ENCODE peak calls at places on chromosomes 12 and 14, in four cellular contexts. D is transverse colon, X is left ventricle myocardium inferior, N is AG09309. E is an unnamed sample.
A peak's percentile ranks its signal among the peaks of the same experiment; 100 is the strongest.

GRCh38 chr14:55721353-55721752 is 141.3 kb downstream of the KTN1 start:
- DNase-seq in D (no peak), X (no peak), N (peak; percentile 95), E (peak; percentile 77)

GRCh38 chr12:8145754-8146415 is 10.9 kb upstream of the ZNF705A start:
- DNase-seq in D (no peak), X (peak; percentile 50), N (peak; percentile 86), E (no peak)

GRCh38 chr12:4225571-4225970 is 48.0 kb upstream of the CCND2 start:
- DNase-seq in D (no peak), X (no peak), N (no peak), E (no peak)

GRCh38 chr14:61891810-61892209 is 129.6 kb downstream of the SNAPC1 start:
- DNase-seq in D (no peak), X (no peak), N (no peak), E (peak; percentile 13)

GRCh38 chr12:65308601-65309071 is 30.2 kb downstream of the MSRB3 start:
- DNase-seq in D (no peak), X (no peak), N (peak; percentile 43), E (peak; percentile 41)

GRCh38 chr14:99156026-99156425 is 116.0 kb downstream of the BCL11B start:
- DNase-seq in D (no peak), X (no peak), N (no peak), E (no peak)

GRCh38 chr12:55727643-55728184 is 1.1 kb downstream of the CD63 start:
- DNase-seq in D (peak; percentile 59), X (peak; percentile 63), N (no peak), E (no peak)

GRCh38 chr12:75087656-75088055 is 122.0 kb downstream of the KCNC2 start:
- DNase-seq in D (no peak), X (no peak), N (no peak), E (peak; percentile 4)

GRCh38 chr14:52458721-52459085 is 93.6 kb downstream of the TXNDC16 start:
- DNase-seq in D (no peak), X (no peak), N (no peak), E (peak; percentile 61)

GRCh38 chr12:115956674-115957073 is 320.8 kb downstream of the MED13L start:
- DNase-seq in D (no peak), X (no peak), N (no peak), E (peak; percentile 45)

GRCh38 chr12:88904705-88905104 is 324.4 kb upstream of the KITLG start:
- DNase-seq in D (no peak), X (no peak), N (no peak), E (no peak)

GRCh38 chr12:102120886-102121285 is 903 bp downstream of the PARPBP start:
- DNase-seq in D (no peak), X (no peak), N (no peak), E (peak; percentile 66)

GRCh38 chr12:75837700-75838099 is 193.9 kb downstream of the PHLDA1 start:
- DNase-seq in D (no peak), X (peak; percentile 38), N (no peak), E (no peak)

GRCh38 chr12:110647669-110648068 is 33.7 kb downstream of the TCTN1 start:
- DNase-seq in D (peak; percentile 29), X (no peak), N (no peak), E (no peak)

GRCh38 chr12:125403145-125403789 is 338.0 kb downstream of the AACS start:
- DNase-seq in D (no peak), X (no peak), N (no peak), E (peak; percentile 26)

GRCh38 chr14:94823556-94824341 is 53.8 kb upstream of the GSC start:
- DNase-seq in D (no peak), X (no peak), N (no peak), E (no peak)

GRCh38 chr14:68946423-68946822 is 32.7 kb downstream of the ACTN1 start:
- DNase-seq in D (no peak), X (no peak), N (no peak), E (no peak)

GRCh38 chr12:12792421-12792820 is 7.0 kb downstream of the APOLD1 start:
- DNase-seq in D (no peak), X (no peak), N (no peak), E (no peak)

GRCh38 chr12:87953257-87953860 is 75.8 kb downstream of the C12orf50 start:
- DNase-seq in D (no peak), X (no peak), N (peak; percentile 13), E (peak; percentile 66)

GRCh38 chr14:103260629-103261124 is 73.4 kb upstream of the EIF5 start:
- DNase-seq in D (peak; percentile 54), X (peak; percentile 35), N (no peak), E (peak; percentile 48)

GRCh38 chr14:105150026-105150367 is 18.6 kb downstream of the JAG2 start:
- DNase-seq in D (no peak), X (peak; percentile 5), N (no peak), E (no peak)

GRCh38 chr12:52230364-52231281 is 2.4 kb upstream of the KRT7 start:
- DNase-seq in D (no peak), X (peak; percentile 42), N (peak; percentile 47), E (peak; percentile 73)

GRCh38 chr12:77751939-77752338 is 78.8 kb upstream of the NAV3 start:
- DNase-seq in D (no peak), X (no peak), N (peak; percentile 27), E (no peak)

GRCh38 chr12:22625671-22626251 is 790 bp downstream of the ETNK1 start:
- DNase-seq in D (peak; percentile 43), X (peak; percentile 14), N (no peak), E (peak; percentile 55)

GRCh38 chr14:38391334-38391733 is 135.4 kb upstream of the CLEC14A start:
- DNase-seq in D (no peak), X (no peak), N (no peak), E (no peak)

GRCh38 chr12:78490841-78491240 is 373.7 kb upstream of the SYT1 start:
- DNase-seq in D (no peak), X (no peak), N (no peak), E (no peak)

GRCh38 chr14:101992708-101993107 is 28.3 kb downstream of the DYNC1H1 start:
- DNase-seq in D (peak; percentile 17), X (no peak), N (no peak), E (no peak)

GRCh38 chr14:33915682-33916081 is 35.2 kb downstream of the EGLN3 start:
- DNase-seq in D (no peak), X (no peak), N (no peak), E (no peak)

DNA sequence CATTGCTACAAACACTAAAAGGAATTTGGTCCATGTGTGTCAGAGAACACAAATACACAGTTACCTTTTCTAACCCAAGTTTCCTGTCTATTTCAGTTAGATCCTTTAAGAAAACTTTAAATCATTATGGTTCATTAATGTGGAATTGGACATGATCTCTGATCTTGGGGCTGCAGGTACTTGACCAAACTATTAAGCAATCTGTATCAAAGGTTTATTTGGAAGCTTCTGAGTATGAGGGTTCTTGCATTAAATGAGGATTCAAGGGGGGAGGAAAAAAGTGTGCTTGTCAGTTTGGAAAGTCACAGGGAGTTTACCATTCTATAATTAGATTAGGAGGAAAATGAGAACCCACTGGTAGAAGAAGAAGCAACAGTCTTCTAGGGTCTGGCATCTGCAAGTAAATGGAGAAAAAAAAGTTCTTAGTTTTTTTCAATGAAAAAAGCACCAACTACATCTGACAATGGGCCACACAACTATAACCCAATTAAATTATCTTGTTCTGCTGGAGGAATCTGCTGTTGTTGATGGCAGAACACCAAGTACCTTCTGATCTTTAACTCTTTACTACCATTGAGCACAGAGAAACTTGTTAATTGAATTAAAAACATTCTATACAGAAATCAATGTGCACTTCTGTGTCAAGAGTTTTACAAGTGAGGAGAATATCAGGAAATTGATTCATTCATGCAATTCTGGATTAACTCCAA is 17.5 kb downstream of the GTSF1 start:
- DNase-seq in D (no peak), X (no peak), N (no peak), E (no peak)
- H3K4me3 ChIP-seq in D (no peak overlapping the region), X (no peak overlapping the region), N (no peak overlapping the region), E (no peak overlapping the region)

GRCh38 chr14:73231874-73232851 is 5.1 kb upstream of the PAPLN start:
- DNase-seq in D (no peak), X (no peak), N (no peak), E (peak; percentile 20)
- TF ChIP-seq CTCF in D (peak; percentile 7), X (no peak), N (peak; percentile 23), E (peak; percentile 21)

DNA sequence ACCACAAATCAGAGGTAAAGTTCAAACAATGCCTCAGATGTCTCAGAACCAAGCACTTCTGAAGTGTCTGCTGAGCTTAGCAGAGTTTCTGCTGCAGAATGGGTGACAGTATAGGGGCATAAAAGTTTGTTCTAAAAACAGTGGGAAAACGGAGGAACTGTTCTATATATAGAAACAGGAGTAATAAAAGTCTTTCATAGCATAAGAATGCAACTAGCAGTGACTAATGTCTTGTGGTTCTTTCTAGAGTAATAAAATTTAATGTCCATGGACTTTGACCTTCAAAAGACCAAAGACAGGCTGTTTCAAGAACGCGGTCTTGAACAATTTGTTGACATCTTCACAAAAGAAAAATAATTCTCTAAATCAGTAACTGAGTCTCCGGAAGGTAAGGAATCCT is 107.5 kb upstream of the FAR2 start:
- DNase-seq in D (no peak), X (no peak), N (peak; percentile 81), E (peak; percentile 16)
- H3K4me3 ChIP-seq in D (peak overlapping the region; percentile 23), X (no peak overlapping the region), N (no peak overlapping the region), E (no peak overlapping the region)

DNA sequence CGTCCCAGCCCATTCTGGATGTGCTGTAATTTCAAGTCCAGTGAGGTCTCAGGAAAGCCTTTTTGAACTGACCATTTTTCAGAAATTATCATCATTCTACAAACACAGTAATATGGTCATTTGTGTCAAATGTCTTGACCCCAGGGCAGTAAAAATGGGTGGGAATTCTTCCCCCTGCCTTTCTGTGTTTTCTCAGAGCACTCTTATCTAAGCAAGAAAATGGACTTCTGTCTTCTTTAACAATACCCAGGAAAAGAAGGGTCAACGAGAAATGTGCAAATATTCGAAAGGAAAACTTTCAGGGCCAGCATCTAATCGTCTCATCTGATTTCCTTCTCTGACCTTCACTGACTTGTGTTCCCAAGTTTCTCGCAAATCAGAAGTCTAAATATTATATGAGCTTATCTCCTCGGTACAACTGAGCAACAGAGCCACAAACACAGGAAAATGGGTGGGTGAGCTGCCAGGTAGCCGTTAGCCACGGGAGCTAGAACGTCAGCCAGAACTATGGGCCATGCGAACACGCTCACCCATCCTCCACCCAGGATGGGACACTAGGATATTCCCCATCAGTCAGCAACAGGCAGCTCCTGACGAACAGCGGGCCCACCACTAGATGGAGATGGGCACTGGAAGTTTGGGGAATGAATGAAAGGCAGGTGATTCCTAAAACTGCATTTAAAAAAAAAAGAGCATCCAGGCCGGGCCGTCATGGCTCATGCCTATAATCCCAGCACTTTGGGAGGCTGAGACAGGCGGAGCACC is 57.1 kb downstream of the VWF start:
- DNase-seq in D (no peak), X (no peak), N (no peak), E (no peak)
- TF ChIP-seq CTCF in D (peak; percentile 10), X (peak; percentile 53), N (peak; percentile 51), E (peak; percentile 37)

GRCh38 chr12:62584619-62585018 is 118.0 kb downstream of the MON2 start:
- DNase-seq in D (no peak), X (no peak), N (no peak), E (no peak)
- H3K4me3 ChIP-seq in D (no peak overlapping the region), X (no peak overlapping the region), N (no peak overlapping the region), E (no peak overlapping the region)

GRCh38 chr12:109033239-109034196 is 12.7 kb upstream of the SVOP start:
- DNase-seq in D (no peak), X (no peak), N (no peak), E (peak; percentile 17)
- TF ChIP-seq CTCF in D (no peak), X (no peak), N (no peak), E (no peak)

DNA sequence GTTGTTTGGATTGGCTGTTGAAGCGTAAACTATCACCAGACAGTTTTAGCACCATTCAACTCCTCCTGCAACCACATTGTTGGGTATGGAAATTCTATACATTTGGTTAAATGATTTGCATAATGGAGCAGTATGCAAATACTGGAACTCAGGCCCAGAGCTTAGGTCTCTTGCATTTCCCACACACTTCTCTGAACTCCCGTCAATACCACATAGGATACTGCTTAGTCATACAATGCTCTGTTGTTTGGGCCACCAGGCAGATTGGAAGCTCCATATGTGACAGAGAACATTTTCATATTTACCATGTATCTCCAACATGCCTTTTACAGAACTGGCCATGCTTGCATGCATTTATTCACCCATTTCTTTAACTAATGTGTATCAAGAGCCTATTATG is 78.0 kb downstream of the IFNG start:
- DNase-seq in D (no peak), X (no peak), N (no peak), E (no peak)
- H3K4me3 ChIP-seq in D (no peak overlapping the region), X (no peak overlapping the region), N (no peak overlapping the region), E (no peak overlapping the region)

E was measured in epithelial cell of esophagus.